ENCODE peak calls at places on chromosomes 5 and 9, in nine cellular contexts. V is body of pancreas, E is AG10803, Z is fibroblast of pulmonary artery, P is suprapubic skin, W is ovary, X is retinal pigment epithelial cell, H is heart right ventricle, J is lower lobe of right lung. D is an unnamed sample.

GRCh38 chr9:29548436-29548835 is 1975.2 kb upstream of the C9orf72 start:
- DNase-seq in V (no peak), E (no peak), Z (peak), P (no peak), W (no peak), X (no peak), H (no peak), J (no peak), D (no peak)

GRCh38 chr5:155883966-155884555 is 442.9 kb upstream of the SGCD start:
- DNase-seq in V (no peak), E (no peak), Z (no peak), P (no peak), W (no peak), X (no peak), H (no peak), J (no peak), D (no peak)

GRCh38 chr5:154771383-154771901 is 16.3 kb downstream of the LARP1 start:
- DNase-seq in V (no peak), E (peak), Z (peak), P (no peak), W (peak), X (peak), H (peak), J (no peak), D (no peak)

GRCh38 chr9:124899845-124900244 is 37.9 kb downstream of the ARPC5L start:
- DNase-seq in V (no peak), E (no peak), Z (no peak), P (no peak), W (no peak), X (no peak), H (no peak), J (no peak), D (no peak)

GRCh38 chr5:181120311-181120710 is 10.7 kb downstream of the OR2V1 start:
- DNase-seq in V (no peak), E (peak), Z (no peak), P (no peak), W (no peak), X (no peak), H (no peak), J (no peak), D (no peak)

GRCh38 chr9:95230046-95230445 is 87.5 kb downstream of the FANCC start:
- DNase-seq in V (no peak), E (no peak), Z (no peak), P (no peak), W (no peak), X (no peak), H (no peak), J (no peak), D (no peak)

GRCh38 chr5:78626009-78626571 is 22.5 kb downstream of the LHFPL2 start:
- DNase-seq in V (no peak), E (peak), Z (no peak), P (no peak), W (no peak), X (peak), H (no peak), J (no peak), D (no peak)

GRCh38 chr5:168097852-168098251 is 193.6 kb upstream of the WWC1 start:
- DNase-seq in V (no peak), E (no peak), Z (no peak), P (no peak), W (no peak), X (no peak), H (no peak), J (no peak), D (no peak)

GRCh38 chr9:126756876-126757415 is 47.9 kb upstream of the ZBTB43 start:
- DNase-seq in V (no peak), E (no peak), Z (no peak), P (no peak), W (no peak), X (no peak), H (no peak), J (no peak), D (no peak)

GRCh38 chr9:83199240-83199639 is 136.3 kb upstream of the RASEF start:
- DNase-seq in V (peak), E (peak), Z (peak), P (no peak), W (peak), X (peak), H (no peak), J (no peak), D (no peak)

GRCh38 chr5:141637266-141637692 is 482 bp downstream of the RELL2 start:
- DNase-seq in V (peak), E (no peak), Z (no peak), P (no peak), W (no peak), X (no peak), H (peak), J (no peak), D (peak)

GRCh38 chr5:141848771-141849370 is 29.3 kb downstream of the PCDH1 start:
- DNase-seq in V (peak), E (peak), Z (peak), P (no peak), W (peak), X (peak), H (peak), J (peak), D (no peak)

GRCh38 chr5:144068926-144069325 is 101.5 kb downstream of the YIPF5 start:
- DNase-seq in V (no peak), E (no peak), Z (no peak), P (no peak), W (no peak), X (no peak), H (no peak), J (no peak), D (no peak)

GRCh38 chr9:21994996-21995651 is 533 bp downstream of the CDKN2B-AS1 start:
- DNase-seq in V (peak), E (peak), Z (peak), P (peak), W (peak), X (no peak), H (peak), J (peak), D (no peak)

GRCh38 chr5:169200086-169200778 is 100.7 kb downstream of the SLIT3 start:
- DNase-seq in V (no peak), E (peak), Z (no peak), P (no peak), W (no peak), X (no peak), H (no peak), J (no peak), D (no peak)

GRCh38 chr5:148482697-148483462 is 99.1 kb downstream of the FBXO38 start:
- DNase-seq in V (peak), E (peak), Z (peak), P (no peak), W (peak), X (no peak), H (peak), J (peak), D (no peak)

GRCh38 chr9:112361602-112362001 is 18.3 kb upstream of the HSDL2 start:
- DNase-seq in V (no peak), E (peak), Z (peak), P (no peak), W (no peak), X (no peak), H (no peak), J (no peak), D (no peak)

GRCh38 chr5:7372399-7372798 is 23.5 kb upstream of the ADCY2 start:
- DNase-seq in V (no peak), E (no peak), Z (no peak), P (no peak), W (no peak), X (no peak), H (no peak), J (no peak), D (peak)

GRCh38 chr9:87324613-87325194 is 173.0 kb upstream of the DAPK1 start:
- DNase-seq in V (no peak), E (peak), Z (peak), P (no peak), W (no peak), X (no peak), H (no peak), J (no peak), D (no peak)

GRCh38 chr5:177504086-177505056 is 5.3 kb downstream of the DOK3 start:
- DNase-seq in V (no peak), E (no peak), Z (no peak), P (no peak), W (no peak), X (no peak), H (peak), J (no peak), D (no peak)

GRCh38 chr5:119302916-119303897 is 52.6 kb upstream of the TNFAIP8 start:
- DNase-seq in V (peak), E (peak), Z (peak), P (no peak), W (no peak), X (peak), H (no peak), J (no peak), D (no peak)

GRCh38 chr5:175715627-175716522 is 58.0 kb downstream of the HRH2 start:
- DNase-seq in V (no peak), E (no peak), Z (no peak), P (peak), W (no peak), X (no peak), H (no peak), J (no peak), D (no peak)

GRCh38 chr9:124298646-124299235 is 41.0 kb downstream of the NEK6 start:
- DNase-seq in V (peak), E (no peak), Z (no peak), P (no peak), W (no peak), X (no peak), H (no peak), J (no peak), D (no peak)

GRCh38 chr5:178069909-178070308 is 43.4 kb upstream of the N4BP3 start:
- DNase-seq in V (peak), E (no peak), Z (peak), P (no peak), W (no peak), X (no peak), H (no peak), J (no peak), D (no peak)

GRCh38 chr9:105309531-105309931 is 65.1 kb downstream of the SLC44A1 start:
- DNase-seq in V (no peak), E (no peak), Z (no peak), P (no peak), W (no peak), X (no peak), H (no peak), J (no peak), D (no peak)

GRCh38 chr5:66932446-66932845 is 264.2 kb downstream of the CD180 start:
- DNase-seq in V (no peak), E (peak), Z (no peak), P (no peak), W (no peak), X (no peak), H (no peak), J (no peak), D (no peak)

GRCh38 chr5:54905942-54906537 is 79.4 kb downstream of the ESM1 start:
- DNase-seq in V (peak), E (peak), Z (peak), P (no peak), W (peak), X (no peak), H (peak), J (peak), D (no peak)

GRCh38 chr5:143143973-143144372 is 259.5 kb downstream of the NR3C1 start:
- DNase-seq in V (no peak), E (no peak), Z (peak), P (no peak), W (no peak), X (no peak), H (no peak), J (no peak), D (no peak)

GRCh38 chr5:123283031-123283430 is 140.2 kb downstream of the CEP120 start:
- DNase-seq in V (no peak), E (no peak), Z (peak), P (no peak), W (no peak), X (no peak), H (no peak), J (no peak), D (no peak)

GRCh38 chr5:124235576-124235975 is 510.9 kb downstream of the ZNF608 start:
- DNase-seq in V (no peak), E (no peak), Z (no peak), P (no peak), W (no peak), X (no peak), H (no peak), J (no peak), D (no peak)

GRCh38 chr5:68306361-68307014 is 90.9 kb downstream of the PIK3R1 start:
- DNase-seq in V (peak), E (no peak), Z (no peak), P (no peak), W (no peak), X (no peak), H (no peak), J (no peak), D (no peak)

GRCh38 chr5:158194561-158194961 is 335.6 kb upstream of the CLINT1 start:
- DNase-seq in V (no peak), E (no peak), Z (no peak), P (no peak), W (no peak), X (no peak), H (no peak), J (no peak), D (no peak)

GRCh38 chr9:134469041-134469875 is 143.0 kb downstream of the RXRA start:
- DNase-seq in V (no peak), E (peak), Z (peak), P (no peak), W (peak), X (no peak), H (peak), J (peak), D (no peak)

GRCh38 chr5:38751103-38751502 is 94.7 kb upstream of the OSMR start:
- DNase-seq in V (no peak), E (no peak), Z (peak), P (no peak), W (no peak), X (no peak), H (no peak), J (no peak), D (no peak)

GRCh38 chr9:89635816-89636215 is 31.0 kb downstream of the GADD45G start:
- DNase-seq in V (peak), E (no peak), Z (peak), P (no peak), W (no peak), X (peak), H (no peak), J (no peak), D (no peak)

GRCh38 chr5:132023258-132024116 is 12.0 kb upstream of the ACSL6 start:
- DNase-seq in V (no peak), E (no peak), Z (no peak), P (no peak), W (no peak), X (no peak), H (no peak), J (no peak), D (no peak)
- TF ChIP-seq CTCF in V (no peak), E (no peak), Z (no peak), P (no peak), W (no peak), X (no peak), H (no peak), J (no peak), D (no peak)

DNA sequence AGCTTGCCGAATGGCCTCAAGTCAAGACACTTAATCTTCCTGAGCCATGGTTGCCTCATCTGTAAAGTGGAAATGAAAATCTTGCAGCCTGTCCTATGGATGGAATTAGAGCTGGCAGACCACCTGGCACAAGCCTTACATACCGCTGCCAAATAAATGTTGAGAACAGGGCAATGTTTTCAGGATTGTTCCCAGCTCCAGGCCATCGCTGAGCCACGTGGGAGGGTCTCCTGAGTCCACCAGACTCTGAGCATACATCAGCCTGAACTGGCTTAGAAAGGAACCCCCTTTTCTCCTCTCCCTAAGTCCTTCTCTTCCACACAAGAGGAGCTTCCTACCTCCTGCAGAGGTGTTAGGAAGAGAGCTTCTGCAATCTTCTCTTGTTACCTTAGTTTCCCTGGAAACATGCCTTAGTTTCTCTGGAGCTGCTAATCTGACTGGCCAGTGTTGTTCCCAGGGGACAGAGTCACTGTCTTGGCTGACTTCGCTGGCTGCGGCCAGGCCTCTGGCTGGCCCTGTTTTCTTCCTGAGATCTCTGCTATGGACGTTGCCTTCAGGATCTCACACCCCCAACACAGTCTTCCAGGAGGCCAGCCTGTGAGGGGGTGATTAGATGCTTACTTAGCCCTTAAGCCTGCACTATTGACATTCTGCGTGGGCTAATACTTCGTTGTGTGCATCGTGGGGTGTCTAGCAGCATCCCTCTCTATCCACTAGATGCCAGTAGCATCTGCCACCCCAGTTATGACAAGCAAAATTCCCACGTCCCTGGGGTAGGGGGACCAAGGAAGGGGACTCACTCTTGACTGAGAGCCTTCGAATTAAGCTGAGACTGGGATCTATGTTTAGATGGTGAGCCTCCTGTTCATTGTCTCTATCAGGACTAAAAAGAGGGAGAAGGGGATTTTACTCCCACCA is 62.2 kb downstream of the BOD1 start:
- DNase-seq in V (no peak), E (no peak), Z (peak), P (peak), W (no peak), X (no peak), H (no peak), J (no peak), D (no peak)
- TF ChIP-seq CTCF in V (no peak), E (no peak), Z (peak), P (no peak), W (no peak), X (no peak), H (no peak), J (no peak), D (no peak)

DNA sequence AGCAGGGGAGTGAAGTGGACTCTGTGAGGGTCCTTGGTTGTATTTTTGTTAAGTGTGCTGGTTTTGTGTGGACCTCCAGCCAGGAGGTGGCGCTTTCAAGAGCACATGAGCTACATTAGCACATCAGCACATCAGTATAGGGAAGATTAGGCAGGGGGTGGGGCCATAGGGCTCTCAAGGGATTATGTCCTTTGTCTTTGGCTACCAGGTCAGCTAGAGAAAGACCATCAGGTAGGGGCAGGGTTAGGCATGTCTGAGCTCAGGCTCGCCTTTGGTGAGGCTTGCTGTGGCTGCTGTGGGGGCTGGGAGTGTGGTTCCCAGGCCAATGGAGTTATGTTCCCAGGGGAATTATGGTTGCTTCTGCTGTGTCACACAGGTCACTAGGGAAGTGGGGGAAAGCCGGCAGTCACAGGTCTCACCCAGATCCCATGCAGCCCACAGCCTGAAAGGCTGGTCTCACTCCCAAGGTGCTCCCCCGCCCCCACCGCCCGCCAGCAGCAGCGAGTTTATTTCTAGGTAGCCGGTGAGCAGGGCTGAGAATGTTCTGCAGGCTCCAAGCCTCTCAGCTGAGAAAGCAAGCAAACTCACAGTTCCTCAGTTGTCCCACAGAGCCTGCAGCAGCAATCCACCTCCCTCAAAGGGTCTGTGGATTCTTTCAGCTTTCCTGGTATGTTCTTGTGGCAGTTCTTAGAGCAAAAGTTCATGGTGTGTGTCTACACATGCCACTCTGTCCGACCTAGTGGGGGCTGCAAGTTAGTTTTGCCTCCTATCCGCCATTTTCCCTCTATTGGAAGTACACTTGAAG is 13.7 kb downstream of the OR1J1 start:
- DNase-seq in V (no peak), E (no peak), Z (no peak), P (no peak), W (no peak), X (no peak), H (no peak), J (no peak), D (no peak)
- TF ChIP-seq CTCF in V (no peak), E (peak), Z (peak), P (no peak), W (no peak), X (peak), H (peak), J (no peak), D (no peak)

GRCh38 chr5:113663879-113664278 is 150.4 kb downstream of the YTHDC2 start:
- DNase-seq in V (peak), E (peak), Z (peak), P (no peak), W (no peak), X (no peak), H (peak), J (peak), D (no peak)
- TF ChIP-seq CTCF in V (no peak), E (peak), Z (peak), P (no peak), W (no peak), X (peak), H (no peak), J (peak), D (peak)

GRCh38 chr9:109098221-109098959 is 21.4 kb downstream of the TMEM245 start:
- DNase-seq in V (peak), E (peak), Z (peak), P (no peak), W (peak), X (peak), H (no peak), J (no peak), D (no peak)
- TF ChIP-seq CTCF in V (peak), E (peak), Z (peak), P (no peak), W (peak), X (peak), H (peak), J (no peak), D (peak)

GRCh38 chr5:135851907-135852805 is 17.7 kb downstream of the SLC25A48 start:
- DNase-seq in V (no peak), E (no peak), Z (no peak), P (no peak), W (no peak), X (no peak), H (no peak), J (no peak), D (no peak)
- TF ChIP-seq CTCF in V (no peak), E (no peak), Z (no peak), P (no peak), W (no peak), X (no peak), H (no peak), J (no peak), D (no peak)

GRCh38 chr5:94397508-94397907 is 220.9 kb downstream of the KIAA0825 start:
- DNase-seq in V (no peak), E (no peak), Z (no peak), P (no peak), W (no peak), X (no peak), H (no peak), J (no peak), D (no peak)
- TF ChIP-seq CTCF in V (no peak), E (no peak), Z (no peak), P (no peak), W (no peak), X (no peak), H (no peak), J (no peak), D (no peak)

GRCh38 chr5:91419571-91420537 is 36.7 kb upstream of the ARRDC3 start:
- DNase-seq in V (peak), E (peak), Z (peak), P (peak), W (peak), X (peak), H (peak), J (peak), D (no peak)
- TF ChIP-seq CTCF in V (peak), E (peak), Z (peak), P (peak), W (peak), X (peak), H (peak), J (peak), D (peak)

GRCh38 chr9:136255896-136256890 is 10.6 kb upstream of the QSOX2 start:
- DNase-seq in V (no peak), E (no peak), Z (no peak), P (no peak), W (no peak), X (no peak), H (no peak), J (no peak), D (no peak)
- TF ChIP-seq CTCF in V (no peak), E (peak), Z (no peak), P (no peak), W (no peak), X (peak), H (no peak), J (no peak), D (peak)

DNA sequence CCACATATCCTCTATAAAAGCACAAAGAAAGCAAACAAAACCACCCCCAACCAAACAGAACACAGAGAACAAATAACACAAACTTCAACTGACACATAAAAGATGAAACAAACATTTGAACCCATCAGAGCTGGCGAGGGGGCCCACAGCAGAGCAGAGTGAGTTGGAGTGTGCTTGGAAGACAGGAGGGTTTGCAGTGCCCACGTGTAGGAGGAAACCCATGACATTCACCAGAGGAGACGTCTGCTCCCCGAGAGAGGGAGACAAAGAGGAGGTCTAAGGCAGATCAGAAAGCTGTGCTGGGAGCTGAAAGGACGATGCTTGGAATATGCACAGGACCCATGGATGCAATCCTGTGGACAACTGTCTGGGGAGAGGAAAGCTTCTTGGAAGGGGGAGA is 27.0 kb downstream of the MRPL36 start:
- DNase-seq in V (no peak), E (peak), Z (peak), P (no peak), W (no peak), X (no peak), H (no peak), J (no peak), D (no peak)
- TF ChIP-seq CTCF in V (no peak), E (peak), Z (peak), P (no peak), W (no peak), X (peak), H (peak), J (no peak), D (peak)